ENCODE peak calls at places on chromosomes 16 and 17, in five cellular contexts. K, S, A, D and Z are unnamed samples.

GRCh38 chr16:57743458-57743857 is 7.9 kb downstream of the KATNB1 start:
- DNase-seq in K (no peak), S (no peak), A (no peak), D (no peak), Z (no peak)

GRCh38 chr17:38741853-38742421 is 6.2 kb downstream of the PCGF2 start:
- DNase-seq in K (no peak), S (peak; percentile 50), A (no peak), D (no peak), Z (no peak)

GRCh38 chr16:77856455-77857138 is 68.2 kb downstream of the VAT1L start:
- DNase-seq in K (no peak), S (no peak), A (no peak), D (no peak), Z (no peak)

GRCh38 chr17:49404371-49404770 is 10.3 kb downstream of the PHB1 start:
- DNase-seq in K (no peak), S (no peak), A (no peak), D (no peak), Z (no peak)

GRCh38 chr16:8675183-8676159 is 1.1 kb downstream of the ABAT start:
- DNase-seq in K (no peak), S (no peak), A (no peak), D (no peak), Z (peak; percentile 50)

GRCh38 chr16:67993207-67994036 is 5.9 kb downstream of the DPEP2 start:
- DNase-seq in K (no peak), S (peak; percentile 75), A (peak; percentile 20), D (peak; percentile 77), Z (peak; percentile 91)

GRCh38 chr17:18009609-18010420 is 29.2 kb downstream of the ATPAF2 start:
- DNase-seq in K (no peak), S (no peak), A (no peak), D (no peak), Z (no peak)

GRCh38 chr17:38910325-38910724 is 15.1 kb upstream of the LASP1NB start:
- DNase-seq in K (no peak), S (no peak), A (no peak), D (no peak), Z (no peak)

GRCh38 chr16:86534779-86535605 is 20.0 kb downstream of the MTHFSD start:
- DNase-seq in K (no peak), S (no peak), A (no peak), D (no peak), Z (no peak)

GRCh38 chr16:30997000-30997886 is 12.2 kb downstream of the HSD3B7 start:
- DNase-seq in K (peak; percentile 82), S (peak; percentile 72), A (peak; percentile 24), D (peak; percentile 94), Z (peak; percentile 100)

GRCh38 chr16:66923866-66924265 is 1.5 kb downstream of the RRAD start:
- DNase-seq in K (no peak), S (no peak), A (no peak), D (no peak), Z (no peak)

GRCh38 chr16:83965444-83966152 is 2.4 kb upstream of the NECAB2 start:
- DNase-seq in K (no peak), S (no peak), A (no peak), D (no peak), Z (no peak)

GRCh38 chr16:48914070-48914469 is 304.1 kb upstream of the N4BP1 start:
- DNase-seq in K (no peak), S (no peak), A (no peak), D (no peak), Z (no peak)

GRCh38 chr16:2212362-2213324 is 2.0 kb upstream of the BRICD5 start:
- DNase-seq in K (no peak), S (no peak), A (no peak), D (peak; percentile 95), Z (no peak)

GRCh38 chr16:79628501-79628975 is 28.0 kb upstream of the MAF start:
- DNase-seq in K (no peak), S (no peak), A (no peak), D (no peak), Z (peak; percentile 15)

GRCh38 chr16:11836653-11837244 is 14.6 kb downstream of the RSL1D1 start:
- DNase-seq in K (no peak), S (peak; percentile 51), A (no peak), D (no peak), Z (no peak)

GRCh38 chr17:33603794-33604193 is 310.7 kb upstream of the ASIC2 start:
- DNase-seq in K (no peak), S (no peak), A (no peak), D (no peak), Z (no peak)

GRCh38 chr17:48510761-48511604 is 19.8 kb downstream of the HOXB1 start:
- DNase-seq in K (no peak), S (peak; percentile 59), A (peak; percentile 44), D (no peak), Z (peak; percentile 67)

GRCh38 chr17:45081046-45081703 is 20.1 kb downstream of the NMT1 start:
- DNase-seq in K (no peak), S (peak; percentile 37), A (no peak), D (no peak), Z (no peak)

GRCh38 chr16:29745853-29746345 is at the start of gene C16orf54:
- DNase-seq in K (no peak), S (no peak), A (no peak), D (no peak), Z (peak; percentile 73)

GRCh38 chr17:78844301-78845005 is 3.8 kb upstream of the USP36 start:
- DNase-seq in K (no peak), S (peak; percentile 29), A (no peak), D (no peak), Z (no peak)

GRCh38 chr16:89863741-89864391 is 9.5 kb upstream of the TCF25 start:
- DNase-seq in K (no peak), S (peak; percentile 79), A (no peak), D (no peak), Z (peak; percentile 73)

GRCh38 chr17:80894726-80895125 is 96.9 kb upstream of the CHMP6 start:
- DNase-seq in K (no peak), S (no peak), A (no peak), D (no peak), Z (no peak)

GRCh38 chr16:12063435-12063834 is 86.9 kb downstream of the SNX29 start:
- DNase-seq in K (no peak), S (no peak), A (no peak), D (no peak), Z (no peak)

GRCh38 chr17:43900858-43901754 is 6.2 kb downstream of the MPP2 start:
- DNase-seq in K (no peak), S (no peak), A (no peak), D (no peak), Z (no peak)

GRCh38 chr16:57645691-57646387 is 17.4 kb downstream of the ADGRG1 start:
- DNase-seq in K (no peak), S (peak; percentile 72), A (no peak), D (no peak), Z (no peak)

GRCh38 chr17:7717756-7718350 is 309 bp downstream of the DNAH2 start:
- DNase-seq in K (no peak), S (no peak), A (no peak), D (no peak), Z (no peak)

GRCh38 chr17:9389116-9389515 is 186.5 kb downstream of the STX8 start:
- DNase-seq in K (no peak), S (peak; percentile 60), A (peak; percentile 86), D (no peak), Z (peak; percentile 75)

GRCh38 chr17:70875729-70876344 is 706.5 kb downstream of the KCNJ2 start:
- DNase-seq in K (no peak), S (peak; percentile 79), A (no peak), D (no peak), Z (no peak)

GRCh38 chr17:78559749-78560368 is 17.3 kb downstream of the DNAH17 start:
- DNase-seq in K (no peak), S (no peak), A (no peak), D (peak; percentile 67), Z (no peak)

GRCh38 chr17:68973098-68973929 is 18.1 kb upstream of the ABCA8 start:
- DNase-seq in K (no peak), S (no peak), A (no peak), D (no peak), Z (no peak)

GRCh38 chr17:79921411-79922160 is 82.3 kb upstream of the CBX4 start:
- DNase-seq in K (no peak), S (no peak), A (no peak), D (no peak), Z (no peak)

GRCh38 chr16:88680554-88681083 is 5.7 kb downstream of the SNAI3 start:
- DNase-seq in K (no peak), S (no peak), A (no peak), D (no peak), Z (no peak)

GRCh38 chr16:89586853-89587252 is 11.3 kb downstream of the CPNE7 start:
- DNase-seq in K (no peak), S (peak; percentile 66), A (no peak), D (no peak), Z (no peak)

GRCh38 chr16:66961065-66961744 is at the start of gene CES3:
- DNase-seq in K (peak; percentile 27), S (peak; percentile 67), A (peak; percentile 10), D (peak; percentile 27), Z (peak; percentile 77)

GRCh38 chr16:57998484-57998883 is 2.0 kb downstream of the ZNF319 start:
- DNase-seq in K (no peak), S (peak; percentile 49), A (no peak), D (no peak), Z (no peak)

GRCh38 chr17:44636562-44636961 is 19.7 kb upstream of the MEIOC start:
- DNase-seq in K (no peak), S (peak; percentile 76), A (no peak), D (peak; percentile 55), Z (no peak)